ENCODE peak calls at places on chromosomes 6 and 20, in nine cellular contexts. N, A, B, X, O, U, T, C and L are unnamed samples.

GRCh38 chr20:38139919-38140753 is 24.9 kb downstream of the TGM2 start:
- DNase-seq in N (no peak), A (no peak), B (no peak), X (no peak), O (no peak), U (no peak), T (no peak), C (no peak), L (peak)

GRCh38 chr20:53020834-53021233 is 48.7 kb downstream of the TSHZ2 start:
- DNase-seq in N (no peak), A (no peak), B (no peak), X (no peak), O (no peak), U (no peak), T (no peak), C (no peak), L (no peak)

GRCh38 chr6:35745480-35745879 is 8.6 kb downstream of the ARMC12 start:
- DNase-seq in N (no peak), A (no peak), B (no peak), X (no peak), O (no peak), U (no peak), T (no peak), C (no peak), L (no peak)

GRCh38 chr20:34316191-34316814 is 13.1 kb upstream of the AHCY start:
- DNase-seq in N (no peak), A (no peak), B (no peak), X (no peak), O (peak), U (no peak), T (no peak), C (no peak), L (no peak)

GRCh38 chr6:2575191-2575590 is 175.5 kb downstream of the MYLK4 start:
- DNase-seq in N (no peak), A (no peak), B (no peak), X (no peak), O (no peak), U (no peak), T (no peak), C (no peak), L (no peak)

GRCh38 chr6:150417899-150418824 is 49.4 kb downstream of the IYD start:
- DNase-seq in N (peak), A (peak), B (peak), X (peak), O (peak), U (peak), T (peak), C (peak), L (no peak)

GRCh38 chr20:10490706-10491105 is 55.6 kb downstream of the SLX4IP start:
- DNase-seq in N (no peak), A (no peak), B (no peak), X (no peak), O (no peak), U (no peak), T (no peak), C (no peak), L (no peak)

GRCh38 chr20:63183422-63184146 is 32.3 kb downstream of the YTHDF1 start:
- DNase-seq in N (peak), A (peak), B (peak), X (peak), O (no peak), U (no peak), T (no peak), C (peak), L (peak)

GRCh38 chr6:41901882-41902519 is 6.8 kb upstream of the USP49 start:
- DNase-seq in N (peak), A (peak), B (no peak), X (no peak), O (no peak), U (no peak), T (no peak), C (peak), L (no peak)

GRCh38 chr6:2514965-2515543 is 235.7 kb downstream of the MYLK4 start:
- DNase-seq in N (no peak), A (no peak), B (no peak), X (no peak), O (no peak), U (no peak), T (no peak), C (no peak), L (no peak)

GRCh38 chr20:43994486-43995100 is 79.9 kb downstream of the TOX2 start:
- DNase-seq in N (peak), A (no peak), B (no peak), X (no peak), O (no peak), U (no peak), T (no peak), C (no peak), L (no peak)

GRCh38 chr6:118748311-118749062 is 97.1 kb upstream of the CEP85L start:
- DNase-seq in N (peak), A (no peak), B (no peak), X (no peak), O (peak), U (no peak), T (no peak), C (no peak), L (no peak)

GRCh38 chr20:53330744-53331143 is 262.9 kb downstream of the ZNF217 start:
- DNase-seq in N (no peak), A (no peak), B (no peak), X (no peak), O (no peak), U (no peak), T (no peak), C (no peak), L (no peak)

GRCh38 chr20:9789136-9789535 is 49.7 kb downstream of the PAK5 start:
- DNase-seq in N (no peak), A (no peak), B (no peak), X (no peak), O (no peak), U (no peak), T (no peak), C (no peak), L (no peak)